ENCODE peak calls at places on chromosomes 12 and 14, in seven cellular contexts. E, Y, M, X, S, J and H are unnamed samples.

GRCh38 chr12:94267530-94267877 is 119.1 kb downstream of the PLXNC1 start:
- ATAC-seq in E (no peak), Y (no peak), M (no peak), X (no peak), S (no peak), J (no peak), H (no peak)

GRCh38 chr14:74763803-74764531 is 851 bp downstream of the YLPM1 start:
- ATAC-seq in E (no peak), Y (peak; percentile 8), M (peak; percentile 3), X (peak; percentile 6), S (no peak), J (no peak), H (peak; percentile 21)

GRCh38 chr14:77902806-77903205 is 102.9 kb downstream of the ADCK1 start:
- ATAC-seq in E (no peak), Y (no peak), M (no peak), X (no peak), S (no peak), J (no peak), H (no peak)

GRCh38 chr12:81332054-81332453 is 254.2 kb downstream of the ACSS3 start:
- ATAC-seq in E (no peak), Y (no peak), M (no peak), X (no peak), S (no peak), J (no peak), H (no peak)

GRCh38 chr12:56839489-56840442 is 76.6 kb downstream of the HSD17B6 start:
- ATAC-seq in E (no peak), Y (no peak), M (no peak), X (peak; percentile 63), S (no peak), J (no peak), H (no peak)

GRCh38 chr12:54220092-54220557 is 31.3 kb upstream of the SMUG1 start:
- ATAC-seq in E (peak; percentile 39), Y (peak; percentile 69), M (peak; percentile 80), X (peak; percentile 79), S (no peak), J (peak; percentile 40), H (peak; percentile 39)

GRCh38 chr12:44858456-44858855 is 17.7 kb downstream of the NELL2 start:
- ATAC-seq in E (no peak), Y (peak; percentile 35), M (no peak), X (no peak), S (no peak), J (no peak), H (peak; percentile 45)

GRCh38 chr12:62319058-62319457 is 58.9 kb downstream of the USP15 start:
- ATAC-seq in E (no peak), Y (no peak), M (no peak), X (peak; percentile 27), S (no peak), J (no peak), H (no peak)

GRCh38 chr12:111194703-111195051 is 174.2 kb downstream of the PHETA1 start:
- ATAC-seq in E (no peak), Y (no peak), M (no peak), X (no peak), S (no peak), J (no peak), H (no peak)

GRCh38 chr14:105384041-105384557 is 14.2 kb upstream of the TEX22 start:
- ATAC-seq in E (no peak), Y (no peak), M (no peak), X (no peak), S (no peak), J (no peak), H (no peak)

GRCh38 chr14:35197015-35197414 is 74.7 kb downstream of the PRORP start:
- ATAC-seq in E (no peak), Y (peak; percentile 64), M (no peak), X (peak; percentile 20), S (peak; percentile 52), J (no peak), H (peak; percentile 81)

GRCh38 chr14:83085725-83086124 is 1552.1 kb upstream of the SEL1L start:
- ATAC-seq in E (no peak), Y (no peak), M (no peak), X (no peak), S (no peak), J (no peak), H (no peak)

GRCh38 chr14:22008766-22009165 is 335.1 kb upstream of the OR4E1 start:
- ATAC-seq in E (no peak), Y (no peak), M (no peak), X (no peak), S (no peak), J (no peak), H (no peak)

GRCh38 chr12:124449623-124450375 is 117.6 kb downstream of the NCOR2 start:
- ATAC-seq in E (no peak), Y (no peak), M (no peak), X (no peak), S (no peak), J (no peak), H (no peak)

GRCh38 chr12:116559080-116559329 is 176 bp upstream of the MAP1LC3B2 start:
- ATAC-seq in E (no peak), Y (peak; percentile 39), M (no peak), X (no peak), S (peak; percentile 34), J (peak; percentile 44), H (peak; percentile 18)

GRCh38 chr12:3951380-3952135 is 78.4 kb upstream of the PARP11 start:
- ATAC-seq in E (no peak), Y (peak; percentile 40), M (no peak), X (no peak), S (no peak), J (peak; percentile 64), H (no peak)

GRCh38 chr12:91267039-91267438 is 84.4 kb upstream of the DCN start:
- ATAC-seq in E (no peak), Y (no peak), M (no peak), X (peak; percentile 81), S (no peak), J (no peak), H (no peak)

GRCh38 chr14:94110552-94111181 is at the start of gene IFI27:
- ATAC-seq in E (no peak), Y (no peak), M (peak; percentile 38), X (peak; percentile 83), S (no peak), J (no peak), H (no peak)

GRCh38 chr12:49987620-49988303 is 15.0 kb downstream of the AQP6 start:
- ATAC-seq in E (no peak), Y (no peak), M (peak; percentile 71), X (peak; percentile 60), S (no peak), J (no peak), H (no peak)

GRCh38 chr12:88865537-88865936 is 285.3 kb upstream of the KITLG start:
- ATAC-seq in E (no peak), Y (no peak), M (no peak), X (no peak), S (no peak), J (no peak), H (no peak)

GRCh38 chr14:34693228-34693939 is 21.0 kb downstream of the CFL2 start:
- ATAC-seq in E (no peak), Y (peak; percentile 41), M (peak; percentile 97), X (peak; percentile 94), S (peak; percentile 60), J (peak; percentile 49), H (peak; percentile 50)

GRCh38 chr14:79842270-79842669 is 369.0 kb downstream of the DIO2 start:
- ATAC-seq in E (peak; percentile 77), Y (no peak), M (peak; percentile 89), X (peak; percentile 70), S (no peak), J (no peak), H (no peak)

GRCh38 chr12:123479442-123480180 is 21.7 kb downstream of the SNRNP35 start:
- ATAC-seq in E (no peak), Y (no peak), M (no peak), X (peak; percentile 9), S (no peak), J (no peak), H (no peak)

GRCh38 chr12:26940820-26941219 is 2.5 kb downstream of the FGFR1OP2 start:
- ATAC-seq in E (no peak), Y (no peak), M (no peak), X (no peak), S (no peak), J (no peak), H (no peak)